ENCODE peak calls at places on chromosomes 1 and 21, in six cellular contexts. M is NCI-H460; V is hepatic stellate cell; F is KBM-7; D is CD4-positive, alpha-beta T cell; I is anterior cingulate cortex. C is an unnamed sample.

GRCh38 chr1:24830680-24831272 is 85.5 kb downstream of the CLIC4 start:
- DNase-seq in M (peak), V (peak), F (peak), D (no peak), I (no peak), C (peak)

GRCh38 chr1:207217778-207218511 is 103.5 kb upstream of the CD55 start:
- DNase-seq in M (no peak), V (no peak), F (no peak), D (no peak), I (no peak), C (no peak)

GRCh38 chr1:115296981-115297380 is 41.1 kb downstream of the NGF start:
- DNase-seq in M (no peak), V (no peak), F (no peak), D (no peak), I (no peak), C (no peak)

GRCh38 chr1:29829448-29830344 is 593.4 kb downstream of the PTPRU start:
- DNase-seq in M (no peak), V (no peak), F (no peak), D (no peak), I (no peak), C (no peak)

GRCh38 chr1:117653732-117654484 is 48.1 kb downstream of the TENT5C start:
- DNase-seq in M (no peak), V (no peak), F (no peak), D (no peak), I (no peak), C (no peak)

GRCh38 chr1:165481820-165482532 is 37.0 kb upstream of the RXRG start:
- DNase-seq in M (peak), V (peak), F (peak), D (no peak), I (no peak), C (no peak)

GRCh38 chr1:118333601-118334241 is 148.7 kb upstream of the SPAG17 start:
- DNase-seq in M (no peak), V (no peak), F (no peak), D (no peak), I (no peak), C (no peak)

GRCh38 chr1:154154534-154155181 is at the start of gene NUP210L:
- DNase-seq in M (no peak), V (peak), F (no peak), D (no peak), I (no peak), C (no peak)

GRCh38 chr1:160361814-160362167 is 5.1 kb upstream of the NHLH1 start:
- DNase-seq in M (no peak), V (no peak), F (no peak), D (no peak), I (no peak), C (no peak)

GRCh38 chr21:45299864-45300785 is 12.4 kb upstream of the POFUT2 start:
- DNase-seq in M (no peak), V (peak), F (no peak), D (no peak), I (no peak), C (no peak)

GRCh38 chr21:31418355-31419001 is 74.4 kb upstream of the TIAM1 start:
- DNase-seq in M (no peak), V (no peak), F (no peak), D (no peak), I (no peak), C (no peak)

GRCh38 chr1:223201967-223202366 is 58.9 kb upstream of the TLR5 start:
- DNase-seq in M (no peak), V (no peak), F (no peak), D (no peak), I (no peak), C (no peak)

GRCh38 chr1:25692560-25692959 is 76.0 kb downstream of the MAN1C1 start:
- DNase-seq in M (peak), V (no peak), F (peak), D (no peak), I (no peak), C (peak)

GRCh38 chr1:18090636-18091035 is 17.0 kb upstream of the IGSF21 start:
- DNase-seq in M (no peak), V (no peak), F (no peak), D (no peak), I (no peak), C (peak)

GRCh38 chr1:100134872-100135271 is 1.9 kb downstream of the TRMT13 start:
- DNase-seq in M (no peak), V (no peak), F (no peak), D (no peak), I (no peak), C (no peak)

GRCh38 chr1:19009882-19010321 is 53.4 kb upstream of the IFFO2 start:
- DNase-seq in M (peak), V (peak), F (no peak), D (no peak), I (no peak), C (no peak)

GRCh38 chr21:42094811-42095210 is 23.7 kb downstream of the UMODL1 start:
- DNase-seq in M (no peak), V (no peak), F (no peak), D (no peak), I (no peak), C (no peak)

GRCh38 chr1:110948038-110948810 is 15.5 kb downstream of the LRIF1 start:
- DNase-seq in M (no peak), V (no peak), F (no peak), D (no peak), I (no peak), C (no peak)

GRCh38 chr1:119673171-119673940 is 25.3 kb upstream of the ZNF697 start:
- DNase-seq in M (no peak), V (peak), F (no peak), D (no peak), I (no peak), C (no peak)

GRCh38 chr1:1946540-1946939 is 27.5 kb upstream of the TMEM52 start:
- DNase-seq in M (no peak), V (no peak), F (no peak), D (no peak), I (no peak), C (no peak)

GRCh38 chr1:183871142-183871541 is 66.2 kb downstream of the RGL1 start:
- DNase-seq in M (no peak), V (peak), F (no peak), D (no peak), I (no peak), C (no peak)

GRCh38 chr1:109570414-109570813 is 22.0 kb downstream of the GNAI3 start:
- DNase-seq in M (no peak), V (peak), F (no peak), D (no peak), I (no peak), C (no peak)

GRCh38 chr1:178121883-178122282 is 28.0 kb downstream of the RASAL2 start:
- DNase-seq in M (no peak), V (no peak), F (no peak), D (no peak), I (no peak), C (no peak)

GRCh38 chr1:198465201-198466144 is 75.0 kb downstream of the ATP6V1G3 start:
- DNase-seq in M (peak), V (no peak), F (peak), D (no peak), I (no peak), C (peak)

GRCh38 chr1:33007190-33008050 is 29.3 kb downstream of the AK2 start:
- DNase-seq in M (peak), V (peak), F (peak), D (peak), I (peak), C (peak)

GRCh38 chr1:212286437-212287131 is 1.4 kb downstream of the PPP2R5A start:
- DNase-seq in M (peak), V (no peak), F (peak), D (no peak), I (no peak), C (no peak)

GRCh38 chr1:23103001-23103879 is 65.4 kb downstream of the LUZP1 start:
- DNase-seq in M (no peak), V (peak), F (peak), D (no peak), I (no peak), C (no peak)

GRCh38 chr1:21129407-21129806 is 47.3 kb downstream of the EIF4G3 start:
- DNase-seq in M (no peak), V (no peak), F (no peak), D (no peak), I (no peak), C (no peak)

C was measured in NCI-H1092 treated with DMSO at 0.1 percent for 48 hours.